ENCODE peak calls at places on chromosomes 7 and 10, in seven cellular contexts. One of them, this sample, is unnamed.

GRCh38 chr10:110746254-110746826 is 102.2 kb downstream of the RBM20 start:
- DNase-seq in sigmoid colon: peak; percentile 75
- DNase-seq in esophagus muscularis mucosa: no peak
- DNase-seq in endothelial cell of umbilical vein: peak; percentile 81
- DNase-seq in HCT116: peak; percentile 63
- DNase-seq in K562: peak; percentile 50
- DNase-seq in SK-N-SH: peak; percentile 71
- DNase-seq in this sample: peak; percentile 71

GRCh38 chr7:44767912-44768662 is 19.4 kb downstream of the ZMIZ2 start:
- DNase-seq in sigmoid colon: peak; percentile 93
- DNase-seq in esophagus muscularis mucosa: no peak
- DNase-seq in endothelial cell of umbilical vein: no peak
- DNase-seq in HCT116: no peak
- DNase-seq in K562: peak; percentile 61
- DNase-seq in SK-N-SH: peak; percentile 51
- DNase-seq in this sample: peak; percentile 55

GRCh38 chr7:106045139-106045538 is 67.0 kb downstream of the SYPL1 start:
- DNase-seq in sigmoid colon: no peak
- DNase-seq in esophagus muscularis mucosa: no peak
- DNase-seq in endothelial cell of umbilical vein: no peak
- DNase-seq in HCT116: no peak
- DNase-seq in K562: no peak
- DNase-seq in SK-N-SH: no peak
- DNase-seq in this sample: no peak

GRCh38 chr10:119263966-119264621 is 56.7 kb downstream of the GRK5 start:
- DNase-seq in sigmoid colon: no peak
- DNase-seq in esophagus muscularis mucosa: no peak
- DNase-seq in endothelial cell of umbilical vein: peak; percentile 63
- DNase-seq in HCT116: no peak
- DNase-seq in K562: no peak
- DNase-seq in SK-N-SH: no peak
- DNase-seq in this sample: no peak

GRCh38 chr10:72133517-72133916 is 45.2 kb upstream of the SPOCK2 start:
- DNase-seq in sigmoid colon: no peak
- DNase-seq in esophagus muscularis mucosa: no peak
- DNase-seq in endothelial cell of umbilical vein: no peak
- DNase-seq in HCT116: no peak
- DNase-seq in K562: no peak
- DNase-seq in SK-N-SH: no peak
- DNase-seq in this sample: no peak

GRCh38 chr7:26365077-26365896 is 73.6 kb downstream of the SNX10 start:
- DNase-seq in sigmoid colon: no peak
- DNase-seq in esophagus muscularis mucosa: no peak
- DNase-seq in endothelial cell of umbilical vein: peak; percentile 88
- DNase-seq in HCT116: peak; percentile 51
- DNase-seq in K562: peak; percentile 27
- DNase-seq in SK-N-SH: peak; percentile 60
- DNase-seq in this sample: peak; percentile 41

GRCh38 chr7:117087639-117088396 is 134.5 kb downstream of the ST7 start:
- DNase-seq in sigmoid colon: no peak
- DNase-seq in esophagus muscularis mucosa: no peak
- DNase-seq in endothelial cell of umbilical vein: no peak
- DNase-seq in HCT116: no peak
- DNase-seq in K562: no peak
- DNase-seq in SK-N-SH: no peak
- DNase-seq in this sample: no peak

GRCh38 chr7:149853157-149853556 is 15.0 kb downstream of the ZNF862 start:
- DNase-seq in sigmoid colon: no peak
- DNase-seq in esophagus muscularis mucosa: no peak
- DNase-seq in endothelial cell of umbilical vein: no peak
- DNase-seq in HCT116: no peak
- DNase-seq in K562: no peak
- DNase-seq in SK-N-SH: no peak
- DNase-seq in this sample: no peak

GRCh38 chr7:130982160-130982638 is 248.2 kb upstream of the KLF14 start:
- DNase-seq in sigmoid colon: no peak
- DNase-seq in esophagus muscularis mucosa: no peak
- DNase-seq in endothelial cell of umbilical vein: peak; percentile 54
- DNase-seq in HCT116: no peak
- DNase-seq in K562: peak; percentile 58
- DNase-seq in SK-N-SH: peak; percentile 54
- DNase-seq in this sample: no peak

GRCh38 chr10:117501460-117502035 is 41.0 kb upstream of the EMX2 start:
- DNase-seq in sigmoid colon: peak; percentile 54
- DNase-seq in esophagus muscularis mucosa: no peak
- DNase-seq in endothelial cell of umbilical vein: no peak
- DNase-seq in HCT116: no peak
- DNase-seq in K562: no peak
- DNase-seq in SK-N-SH: no peak
- DNase-seq in this sample: no peak

GRCh38 chr7:22278660-22279059 is 78.3 kb downstream of the RAPGEF5 start:
- DNase-seq in sigmoid colon: no peak
- DNase-seq in esophagus muscularis mucosa: no peak
- DNase-seq in endothelial cell of umbilical vein: peak; percentile 59
- DNase-seq in HCT116: no peak
- DNase-seq in K562: no peak
- DNase-seq in SK-N-SH: no peak
- DNase-seq in this sample: no peak

GRCh38 chr7:148729984-148730733 is 31.5 kb downstream of the CUL1 start:
- DNase-seq in sigmoid colon: no peak
- DNase-seq in esophagus muscularis mucosa: no peak
- DNase-seq in endothelial cell of umbilical vein: no peak
- DNase-seq in HCT116: no peak
- DNase-seq in K562: no peak
- DNase-seq in SK-N-SH: no peak
- DNase-seq in this sample: no peak

GRCh38 chr10:70634011-70634410 is 31.5 kb upstream of the PRF1 start:
- DNase-seq in sigmoid colon: no peak
- DNase-seq in esophagus muscularis mucosa: peak; percentile 75
- DNase-seq in endothelial cell of umbilical vein: no peak
- DNase-seq in HCT116: peak; percentile 48
- DNase-seq in K562: no peak
- DNase-seq in SK-N-SH: no peak
- DNase-seq in this sample: no peak

GRCh38 chr7:2821842-2822507 is 22.1 kb downstream of the GNA12 start:
- DNase-seq in sigmoid colon: peak; percentile 63
- DNase-seq in esophagus muscularis mucosa: no peak
- DNase-seq in endothelial cell of umbilical vein: no peak
- DNase-seq in HCT116: no peak
- DNase-seq in K562: no peak
- DNase-seq in SK-N-SH: no peak
- DNase-seq in this sample: no peak

GRCh38 chr10:127569210-127569609 is 20.1 kb downstream of the NPS start:
- DNase-seq in sigmoid colon: no peak
- DNase-seq in esophagus muscularis mucosa: peak; percentile 79
- DNase-seq in endothelial cell of umbilical vein: no peak
- DNase-seq in HCT116: no peak
- DNase-seq in K562: no peak
- DNase-seq in SK-N-SH: no peak
- DNase-seq in this sample: no peak

GRCh38 chr10:48502791-48503190 is 102.1 kb downstream of the ARHGAP22 start:
- DNase-seq in sigmoid colon: no peak
- DNase-seq in esophagus muscularis mucosa: no peak
- DNase-seq in endothelial cell of umbilical vein: no peak
- DNase-seq in HCT116: no peak
- DNase-seq in K562: no peak
- DNase-seq in SK-N-SH: no peak
- DNase-seq in this sample: peak; percentile 21

GRCh38 chr10:110353244-110354119 is 48.8 kb upstream of the SMNDC1 start:
- DNase-seq in sigmoid colon: no peak
- DNase-seq in esophagus muscularis mucosa: no peak
- DNase-seq in endothelial cell of umbilical vein: peak; percentile 66
- DNase-seq in HCT116: peak; percentile 73
- DNase-seq in K562: peak; percentile 12
- DNase-seq in SK-N-SH: no peak
- DNase-seq in this sample: no peak

GRCh38 chr7:1028044-1028770 is 16.1 kb upstream of the GPR146 start:
- DNase-seq in sigmoid colon: peak; percentile 95
- DNase-seq in esophagus muscularis mucosa: no peak
- DNase-seq in endothelial cell of umbilical vein: peak; percentile 88
- DNase-seq in HCT116: peak; percentile 47
- DNase-seq in K562: peak; percentile 97
- DNase-seq in SK-N-SH: peak; percentile 100
- DNase-seq in this sample: peak; percentile 93
- TF ChIP-seq POLR2AphosphoS5 in sigmoid colon: peak; percentile 34
- TF ChIP-seq POLR2AphosphoS5 in esophagus muscularis mucosa: peak; percentile 87
- TF ChIP-seq POLR2AphosphoS5 in endothelial cell of umbilical vein: peak; percentile 82
- TF ChIP-seq POLR2AphosphoS5 in HCT116: peak; percentile 79
- TF ChIP-seq POLR2AphosphoS5 in K562: no peak
- TF ChIP-seq POLR2AphosphoS5 in SK-N-SH: peak; percentile 50
- TF ChIP-seq POLR2AphosphoS5 in this sample: peak; percentile 54

GRCh38 chr7:46881507-46882127 is 700.3 kb downstream of the TNS3 start:
- DNase-seq in sigmoid colon: no peak
- DNase-seq in esophagus muscularis mucosa: peak; percentile 82
- DNase-seq in endothelial cell of umbilical vein: peak; percentile 29
- DNase-seq in HCT116: peak; percentile 22
- DNase-seq in K562: no peak
- DNase-seq in SK-N-SH: no peak
- DNase-seq in this sample: no peak

GRCh38 chr7:46880508-46881196 is 701.3 kb downstream of the TNS3 start:
- DNase-seq in sigmoid colon: no peak
- DNase-seq in esophagus muscularis mucosa: peak; percentile 24
- DNase-seq in endothelial cell of umbilical vein: no peak
- DNase-seq in HCT116: no peak
- DNase-seq in K562: no peak
- DNase-seq in SK-N-SH: no peak
- DNase-seq in this sample: no peak

GRCh38 chr7:46886669-46887374 is 695.1 kb downstream of the TNS3 start:
- DNase-seq in sigmoid colon: no peak
- DNase-seq in esophagus muscularis mucosa: peak; percentile 53
- DNase-seq in endothelial cell of umbilical vein: no peak
- DNase-seq in HCT116: no peak
- DNase-seq in K562: no peak
- DNase-seq in SK-N-SH: no peak
- DNase-seq in this sample: no peak

GRCh38 chr7:46879783-46880182 is 702.1 kb downstream of the TNS3 start:
- DNase-seq in sigmoid colon: no peak
- DNase-seq in esophagus muscularis mucosa: no peak
- DNase-seq in endothelial cell of umbilical vein: peak; percentile 59
- DNase-seq in HCT116: no peak
- DNase-seq in K562: no peak
- DNase-seq in SK-N-SH: no peak
- DNase-seq in this sample: no peak

DNA sequence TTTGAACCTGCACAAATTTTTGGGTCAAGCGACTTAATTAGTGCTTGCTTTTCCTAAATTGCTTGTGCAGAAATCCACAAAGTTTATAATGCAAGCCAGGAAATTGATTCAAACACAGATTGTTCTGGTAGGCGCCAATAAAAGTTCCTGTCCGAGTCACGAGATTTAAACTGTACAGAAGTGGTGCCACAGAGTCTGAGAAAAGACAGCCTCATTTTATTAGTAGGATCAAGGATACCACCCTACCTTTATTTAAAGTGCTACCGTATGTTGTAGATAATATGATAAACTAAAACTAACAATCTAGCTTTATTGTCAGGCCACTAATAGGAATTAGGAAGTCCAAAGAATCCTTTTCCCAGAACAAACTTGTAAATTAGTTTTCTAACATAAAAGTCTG is 696.7 kb downstream of the TNS3 start:
- DNase-seq in sigmoid colon: no peak
- DNase-seq in esophagus muscularis mucosa: no peak
- DNase-seq in endothelial cell of umbilical vein: no peak
- DNase-seq in HCT116: no peak
- DNase-seq in K562: no peak
- DNase-seq in SK-N-SH: no peak
- DNase-seq in this sample: no peak
- TF ChIP-seq POLR2AphosphoS5 in sigmoid colon: no peak
- TF ChIP-seq POLR2AphosphoS5 in esophagus muscularis mucosa: no peak
- TF ChIP-seq POLR2AphosphoS5 in endothelial cell of umbilical vein: no peak
- TF ChIP-seq POLR2AphosphoS5 in HCT116: no peak
- TF ChIP-seq POLR2AphosphoS5 in K562: no peak
- TF ChIP-seq POLR2AphosphoS5 in SK-N-SH: no peak
- TF ChIP-seq POLR2AphosphoS5 in this sample: no peak

GRCh38 chr10:79105818-79106217 is 37.1 kb downstream of the ZMIZ1 start:
- DNase-seq in sigmoid colon: no peak
- DNase-seq in esophagus muscularis mucosa: no peak
- DNase-seq in endothelial cell of umbilical vein: no peak
- DNase-seq in HCT116: no peak
- DNase-seq in K562: no peak
- DNase-seq in SK-N-SH: no peak
- DNase-seq in this sample: no peak

GRCh38 chr10:79103585-79103984 is 34.8 kb downstream of the ZMIZ1 start:
- DNase-seq in sigmoid colon: no peak
- DNase-seq in esophagus muscularis mucosa: no peak
- DNase-seq in endothelial cell of umbilical vein: no peak
- DNase-seq in HCT116: no peak
- DNase-seq in K562: no peak
- DNase-seq in SK-N-SH: no peak
- DNase-seq in this sample: no peak

GRCh38 chr10:79103078-79103477 is 34.3 kb downstream of the ZMIZ1 start:
- DNase-seq in sigmoid colon: no peak
- DNase-seq in esophagus muscularis mucosa: no peak
- DNase-seq in endothelial cell of umbilical vein: peak; percentile 25
- DNase-seq in HCT116: no peak
- DNase-seq in K562: no peak
- DNase-seq in SK-N-SH: no peak
- DNase-seq in this sample: no peak

GRCh38 chr10:79105164-79105739 is 36.5 kb downstream of the ZMIZ1 start:
- DNase-seq in sigmoid colon: no peak
- DNase-seq in esophagus muscularis mucosa: no peak
- DNase-seq in endothelial cell of umbilical vein: no peak
- DNase-seq in HCT116: no peak
- DNase-seq in K562: no peak
- DNase-seq in SK-N-SH: no peak
- DNase-seq in this sample: no peak

DNA sequence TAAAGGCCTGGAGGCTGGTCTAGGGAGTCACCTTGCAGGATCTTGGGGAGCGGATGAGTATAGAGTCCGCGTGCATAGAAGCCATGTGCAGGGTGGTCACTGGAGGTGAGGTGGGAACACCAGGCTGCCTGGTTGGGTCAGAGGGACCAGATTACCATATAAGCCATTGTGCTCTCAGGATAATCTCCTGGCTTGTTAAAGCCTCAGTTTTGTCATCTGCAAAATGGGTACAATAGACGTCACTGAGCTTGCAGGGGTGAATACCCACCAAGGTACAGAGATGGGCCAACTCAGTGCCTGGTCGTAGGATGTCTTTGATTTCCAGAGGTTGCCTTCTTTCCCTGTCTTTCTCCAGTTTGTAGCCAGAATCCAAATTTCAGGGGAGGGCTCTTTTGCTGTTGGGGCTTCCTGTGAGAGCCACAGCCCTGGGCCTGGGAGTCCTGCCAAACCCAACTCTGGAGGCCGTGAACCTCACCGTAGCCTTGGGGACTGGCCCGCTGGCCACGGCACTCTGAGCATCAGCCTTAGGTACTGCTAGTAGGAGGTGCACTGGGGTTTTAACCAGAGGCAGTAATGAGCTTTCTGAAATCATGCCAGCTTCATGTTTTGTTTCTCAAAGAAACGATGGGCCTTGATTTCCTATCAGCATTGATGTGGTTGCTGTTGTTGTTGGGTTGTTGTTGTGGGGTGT is 35.6 kb downstream of the ZMIZ1 start:
- DNase-seq in sigmoid colon: peak; percentile 90
- DNase-seq in esophagus muscularis mucosa: no peak
- DNase-seq in endothelial cell of umbilical vein: peak; percentile 21
- DNase-seq in HCT116: no peak
- DNase-seq in K562: no peak
- DNase-seq in SK-N-SH: no peak
- DNase-seq in this sample: peak; percentile 75
- TF ChIP-seq POLR2AphosphoS5 in sigmoid colon: no peak
- TF ChIP-seq POLR2AphosphoS5 in esophagus muscularis mucosa: no peak
- TF ChIP-seq POLR2AphosphoS5 in endothelial cell of umbilical vein: no peak
- TF ChIP-seq POLR2AphosphoS5 in HCT116: no peak
- TF ChIP-seq POLR2AphosphoS5 in K562: no peak
- TF ChIP-seq POLR2AphosphoS5 in SK-N-SH: no peak
- TF ChIP-seq POLR2AphosphoS5 in this sample: no peak

GRCh38 chr10:35212856-35213255 is 86.2 kb downstream of the CREM start:
- DNase-seq in sigmoid colon: peak; percentile 74
- DNase-seq in esophagus muscularis mucosa: no peak
- DNase-seq in endothelial cell of umbilical vein: no peak
- DNase-seq in HCT116: no peak
- DNase-seq in K562: no peak
- DNase-seq in SK-N-SH: no peak
- DNase-seq in this sample: no peak
- TF ChIP-seq POLR2AphosphoS5 in sigmoid colon: no peak
- TF ChIP-seq POLR2AphosphoS5 in esophagus muscularis mucosa: no peak
- TF ChIP-seq POLR2AphosphoS5 in endothelial cell of umbilical vein: no peak
- TF ChIP-seq POLR2AphosphoS5 in HCT116: no peak
- TF ChIP-seq POLR2AphosphoS5 in K562: no peak
- TF ChIP-seq POLR2AphosphoS5 in SK-N-SH: no peak
- TF ChIP-seq POLR2AphosphoS5 in this sample: no peak

This sample was measured in stomach.